ENCODE peak calls at places on chromosomes 11 and 22, in six cellular contexts. W is H1, X is IMR-90, F is neuronal stem cell, B is H9, H is trophoblast cell. T is an unnamed sample.

GRCh38 chr11:134332189-134332631 is 422 bp downstream of the GLB1L2 start:
- DNase-seq in F (peak; percentile 35), W (peak; percentile 70), X (no peak), B (peak; percentile 56), H (no peak), T (no peak)

GRCh38 chr11:105139669-105140068 is at the start of gene CARD18:
- DNase-seq in W (no peak), H (no peak), F (no peak), X (no peak), B (no peak), T (no peak)

GRCh38 chr11:75445315-75445953 is 12.4 kb upstream of the KLHL35 start:
- DNase-seq in X (peak; percentile 41), H (peak; percentile 40), F (peak; percentile 78), B (peak; percentile 77), W (peak; percentile 95), T (peak; percentile 60)

GRCh38 chr11:22558638-22559037 is 67.0 kb downstream of the FANCF start:
- DNase-seq in H (no peak), F (no peak), X (peak; percentile 1), B (no peak), W (no peak), T (no peak)

GRCh38 chr22:40044870-40045834 is 50.4 kb downstream of the FAM83F start:
- DNase-seq in F (peak; percentile 43), H (no peak), B (peak; percentile 58), W (peak; percentile 74), X (peak; percentile 15), T (peak; percentile 49)

GRCh38 chr22:43820671-43821305 is 8.7 kb upstream of the EFCAB6 start:
- DNase-seq in X (no peak), B (peak; percentile 27), F (no peak), W (peak; percentile 46), H (no peak), T (no peak)

GRCh38 chr22:18000441-18001039 is 23.8 kb downstream of the MICAL3 start:
- DNase-seq in X (no peak), B (no peak), F (peak; percentile 43), W (peak; percentile 63), H (no peak), T (peak; percentile 65)

GRCh38 chr11:16326679-16327297 is 29.6 kb downstream of the SOX6 start:
- DNase-seq in W (no peak), H (no peak), X (peak; percentile 78), F (no peak), B (no peak), T (no peak)

GRCh38 chr11:74806267-74806666 is 57.6 kb downstream of the RNF169 start:
- DNase-seq in X (no peak), F (no peak), H (no peak), B (no peak), W (no peak), T (no peak)

GRCh38 chr11:13355191-13355590 is 77.6 kb downstream of the BMAL1 start:
- DNase-seq in B (no peak), X (no peak), H (no peak), F (no peak), W (no peak), T (no peak)

GRCh38 chr11:35082322-35083180 is 56.4 kb upstream of the CD44 start:
- DNase-seq in H (peak; percentile 24), W (peak; percentile 48), X (peak; percentile 83), F (no peak), B (peak; percentile 79), T (peak; percentile 88)

DNA sequence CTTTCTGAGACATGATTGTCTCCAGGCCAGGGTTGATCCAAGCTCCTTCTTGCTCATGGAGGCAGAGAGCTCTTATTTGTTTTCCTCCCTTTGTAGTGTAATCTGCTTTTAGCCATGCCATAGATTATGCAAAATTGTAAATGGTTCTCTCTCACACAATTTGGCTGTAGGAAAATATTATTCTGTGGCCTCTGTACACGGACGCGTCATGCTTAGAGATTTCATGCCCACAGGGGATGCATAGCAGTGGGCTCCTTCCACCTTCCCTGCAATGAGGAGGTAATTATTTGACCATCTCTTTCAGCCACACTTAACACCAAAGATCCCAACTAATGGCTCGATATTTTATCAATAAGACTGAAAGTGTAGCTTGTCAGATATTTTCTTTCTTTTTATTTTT is 37.6 kb upstream of the GNAZ start:
- DNase-seq in H (peak; percentile 52), X (no peak), F (no peak), B (no peak), W (no peak), T (no peak)
- H3K4ac ChIP-seq in H (no peak overlapping the region), X (no peak overlapping the region), F (no peak overlapping the region), B (no peak overlapping the region), W (no peak overlapping the region), T (no peak overlapping the region)

GRCh38 chr11:32103941-32104340 is 13.1 kb downstream of the RCN1 start:
- DNase-seq in F (no peak), H (no peak), W (no peak), X (no peak), B (no peak), T (no peak)
- H2AFZ ChIP-seq in F (no peak overlapping the region), H (no peak overlapping the region), W (no peak overlapping the region), X (no peak overlapping the region), B (no peak overlapping the region), T (no peak overlapping the region)

DNA sequence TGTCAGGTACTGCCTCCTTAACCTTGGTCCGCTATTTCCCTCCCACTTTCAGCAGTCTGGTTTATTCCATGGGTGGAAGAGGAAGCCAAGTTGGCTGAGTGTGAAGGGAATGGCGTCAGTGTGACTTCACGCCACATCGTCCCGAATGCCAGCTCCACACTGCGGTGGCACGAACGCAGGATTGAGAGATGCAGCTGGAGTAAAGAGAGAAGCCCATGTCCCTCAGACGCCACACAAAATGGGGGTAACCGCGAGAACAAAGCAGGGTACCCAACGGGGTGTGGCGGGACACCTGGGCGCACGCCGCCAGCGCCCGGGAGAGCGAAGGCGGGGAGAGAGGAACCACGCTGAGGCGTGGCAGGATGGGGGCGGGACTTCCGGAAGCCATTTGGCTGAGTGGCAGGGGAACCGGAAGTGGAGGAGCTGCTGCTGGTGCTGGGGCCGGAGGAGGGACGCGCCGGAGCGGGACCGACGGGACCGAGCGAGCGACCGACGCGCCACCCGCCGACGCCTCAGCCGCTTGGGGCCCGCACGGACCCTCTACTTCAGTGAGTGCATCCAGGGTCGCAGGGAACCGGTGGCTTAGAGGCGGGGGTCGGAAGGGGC is at the start of gene PAFAH1B2:
- DNase-seq in H (peak; percentile 95), B (peak; percentile 96), W (peak; percentile 97), F (peak; percentile 91), X (peak; percentile 90), T (peak; percentile 95)
- H3K4ac ChIP-seq in H (peak within 1 kb of the TSS; percentile 98), B (no peak within 1 kb of the TSS), W (peak within 1 kb of the TSS; percentile 81), F (no peak within 1 kb of the TSS), X (peak within 1 kb of the TSS; percentile 94), T (peak within 1 kb of the TSS; percentile 84)

GRCh38 chr11:27553186-27553585 is 46.6 kb upstream of the LIN7C start:
- DNase-seq in B (no peak), F (no peak), W (no peak), H (no peak), X (no peak), T (no peak)

GRCh38 chr11:27552356-27552755 is 45.8 kb upstream of the LIN7C start:
- DNase-seq in W (no peak), H (no peak), F (no peak), B (no peak), X (no peak), T (no peak)

GRCh38 chr11:27558401-27558800 is 51.8 kb upstream of the LIN7C start:
- DNase-seq in W (no peak), B (no peak), H (no peak), F (no peak), X (peak; percentile 32), T (no peak)

GRCh38 chr11:27555264-27555663 is 48.7 kb upstream of the LIN7C start:
- DNase-seq in W (no peak), F (no peak), H (no peak), X (no peak), B (no peak), T (no peak)

GRCh38 chr11:27557223-27557622 is 50.7 kb upstream of the LIN7C start:
- DNase-seq in B (no peak), X (peak; percentile 73), F (no peak), W (no peak), H (no peak), T (no peak)
- H2AFZ ChIP-seq in B (no peak overlapping the region), X (no peak overlapping the region), F (no peak overlapping the region), W (no peak overlapping the region), H (no peak overlapping the region), T (no peak overlapping the region)

GRCh38 chr11:115075340-115075739 is 397.0 kb downstream of the NXPE2 start:
- DNase-seq in B (no peak), W (no peak), H (no peak), F (no peak), X (no peak), T (no peak)

GRCh38 chr11:115080923-115081322 is 402.6 kb downstream of the NXPE2 start:
- DNase-seq in B (no peak), H (no peak), W (no peak), X (no peak), F (no peak), T (no peak)

GRCh38 chr11:115083129-115083823 is 404.9 kb downstream of the NXPE2 start:
- DNase-seq in X (no peak), F (no peak), B (no peak), H (no peak), W (no peak), T (no peak)

GRCh38 chr11:115081972-115082371 is 403.6 kb downstream of the NXPE2 start:
- DNase-seq in F (no peak), H (peak; percentile 14), X (no peak), B (no peak), W (no peak), T (no peak)

GRCh38 chr11:115078461-115079438 is 400.4 kb downstream of the NXPE2 start:
- DNase-seq in H (no peak), B (no peak), F (no peak), X (no peak), W (no peak), T (no peak)
- H3K4ac ChIP-seq in H (no peak overlapping the region), B (no peak overlapping the region), F (no peak overlapping the region), X (no peak overlapping the region), W (no peak overlapping the region), T (no peak overlapping the region)

GRCh38 chr22:37176464-37177061 is 11.5 kb downstream of the C1QTNF6 start:
- DNase-seq in W (no peak), X (peak; percentile 78), F (no peak), B (no peak), H (peak; percentile 94), T (peak; percentile 48)
- H2AFZ ChIP-seq in W (no peak overlapping the region), X (peak overlapping the region; percentile 91), F (no peak overlapping the region), B (no peak overlapping the region), H (no peak overlapping the region), T (no peak overlapping the region)

DNA sequence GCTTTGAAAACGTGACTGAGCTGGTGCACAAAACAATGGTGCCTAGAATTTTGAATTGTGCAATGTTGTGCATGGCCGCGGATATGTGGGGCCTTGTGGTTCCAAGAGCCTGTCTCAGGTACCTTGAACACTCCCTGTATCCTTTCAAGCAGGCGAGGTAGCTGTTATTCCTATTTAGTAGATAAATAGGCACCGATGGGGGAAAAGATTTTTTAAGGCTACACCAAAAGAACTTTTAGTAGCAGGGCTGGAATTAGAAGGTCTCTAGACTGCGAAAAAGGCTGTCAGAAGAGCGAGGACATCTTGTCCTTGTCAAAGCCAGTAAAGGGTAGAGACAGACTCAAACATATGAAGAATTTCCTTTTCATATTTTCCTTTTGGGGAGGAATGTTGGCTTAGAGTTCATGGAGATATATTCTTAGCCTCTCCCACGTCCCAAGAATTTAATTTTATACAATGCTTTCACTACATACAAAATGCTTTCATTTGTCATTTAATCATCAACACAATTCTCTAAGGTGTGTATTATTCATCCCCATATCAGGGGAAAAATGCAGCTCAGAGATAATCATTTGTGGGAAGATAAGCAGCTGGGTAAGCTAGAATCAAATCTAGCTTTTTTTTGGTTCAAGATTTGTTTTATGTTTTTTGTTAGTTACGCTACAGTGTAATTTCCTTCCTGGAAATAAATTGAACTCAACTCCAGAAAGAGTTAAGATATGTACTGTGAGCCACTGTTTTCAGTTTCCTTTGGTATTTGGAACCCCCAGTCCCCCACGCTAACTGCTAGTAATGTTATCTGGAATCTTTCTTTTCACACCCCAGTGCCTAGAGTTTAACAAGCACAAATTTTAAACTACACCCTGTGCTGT is 1.7 kb upstream of the HSPA8 start:
- DNase-seq in W (no peak), H (no peak), X (peak; percentile 59), B (no peak), F (no peak), T (peak; percentile 78)
- H3K4ac ChIP-seq in W (peak overlapping the region; percentile 79), H (peak overlapping the region; percentile 97), X (peak overlapping the region; percentile 100), B (no peak overlapping the region), F (no peak overlapping the region), T (peak overlapping the region; percentile 85)

T was measured in mesenchymal stem cell.